ENCODE peak calls at places on chromosomes 11 and 22, in seven cellular contexts. F is ovary, V is esophagus muscularis mucosa, K is tibial nerve, E is A549, D is sigmoid colon, G is GM12878. T is an unnamed sample.

GRCh38 chr11:104291646-104292045 is 127.7 kb upstream of the PDGFD start:
- DNase-seq in G (no peak), D (no peak), F (no peak), K (no peak), E (no peak), V (no peak), T (no peak)

GRCh38 chr22:29431986-29432385 is 6.4 kb upstream of the RFPL1 start:
- DNase-seq in E (no peak), G (no peak), V (peak), D (no peak), K (no peak), F (no peak), T (no peak)

GRCh38 chr22:40635940-40636379 is 559 bp downstream of the MRTFA start:
- DNase-seq in V (no peak), F (no peak), E (no peak), G (no peak), D (peak), K (no peak), T (peak)

GRCh38 chr22:45852826-45853225 is 124.1 kb downstream of the WNT7B start:
- DNase-seq in K (no peak), E (peak), G (no peak), D (no peak), V (no peak), F (no peak), T (no peak)

GRCh38 chr11:81963018-81963417 is 770.6 kb downstream of the FAM181B start:
- DNase-seq in K (no peak), D (no peak), V (no peak), F (no peak), G (no peak), E (peak), T (no peak)

GRCh38 chr11:121892131-121892681 is 223.8 kb downstream of the BLID start:
- DNase-seq in V (no peak), F (no peak), G (no peak), D (no peak), K (no peak), E (no peak), T (peak)

GRCh38 chr11:62882811-62883496 is 2.3 kb downstream of the SLC3A2 start:
- DNase-seq in G (no peak), D (no peak), E (no peak), F (no peak), K (no peak), V (no peak), T (no peak)

GRCh38 chr22:30265851-30266444 is 703 bp downstream of the OSM start:
- DNase-seq in V (no peak), K (no peak), E (no peak), F (no peak), D (peak), G (no peak), T (no peak)

GRCh38 chr11:102476812-102477211 is 24.2 kb upstream of the TMEM123 start:
- DNase-seq in V (peak), E (no peak), F (no peak), G (no peak), D (no peak), K (no peak), T (no peak)

GRCh38 chr22:48332438-48333322 is 1495.0 kb downstream of the BRD1 start:
- DNase-seq in V (no peak), K (no peak), D (no peak), G (no peak), F (no peak), E (no peak), T (no peak)

GRCh38 chr22:37633693-37634504 is 5.6 kb upstream of the SH3BP1 start:
- DNase-seq in G (peak), D (peak), F (peak), K (peak), V (peak), E (no peak), T (peak)

GRCh38 chr11:64028398-64029115 is 7.2 kb upstream of the FLRT1 start:
- DNase-seq in G (no peak), D (no peak), E (no peak), V (no peak), K (no peak), F (no peak), T (no peak)

GRCh38 chr11:67315325-67315909 is 12.1 kb downstream of the SSH3 start:
- DNase-seq in F (no peak), G (no peak), V (no peak), E (no peak), K (no peak), D (no peak), T (no peak)

GRCh38 chr22:46303347-46303965 is 6.8 kb downstream of the GTSE1 start:
- DNase-seq in E (no peak), D (no peak), G (no peak), F (no peak), V (no peak), K (no peak), T (no peak)

GRCh38 chr22:45271667-45272188 is 13.0 kb upstream of the UPK3A start:
- DNase-seq in K (no peak), G (no peak), V (no peak), D (peak), E (no peak), F (no peak), T (no peak)

GRCh38 chr11:95991545-95991944 is 67.6 kb upstream of the MTMR2 start:
- DNase-seq in G (no peak), K (no peak), V (no peak), D (no peak), F (no peak), E (no peak), T (no peak)

GRCh38 chr11:95277868-95278267 is 46.9 kb upstream of the SESN3 start:
- DNase-seq in K (no peak), V (no peak), G (no peak), D (no peak), F (no peak), E (no peak), T (no peak)

GRCh38 chr22:19991645-19992451 is 24.8 kb downstream of the ARVCF start:
- DNase-seq in E (no peak), K (no peak), F (no peak), G (no peak), V (no peak), D (no peak), T (no peak)

GRCh38 chr11:13486926-13487660 is 8.7 kb downstream of the PTH start:
- DNase-seq in G (no peak), D (no peak), K (no peak), F (no peak), V (no peak), E (peak), T (no peak)

GRCh38 chr11:58495906-58496305 is 12.0 kb downstream of the OR5B21 start:
- DNase-seq in D (no peak), K (no peak), G (no peak), V (no peak), F (no peak), E (no peak), T (no peak)

GRCh38 chr11:107427569-107428180 is 29.9 kb downstream of the CWF19L2 start:
- DNase-seq in E (no peak), D (no peak), K (no peak), G (no peak), F (no peak), V (no peak), T (no peak)

GRCh38 chr22:20607157-20607907 is 99.9 kb downstream of the MED15 start:
- DNase-seq in E (no peak), D (no peak), V (no peak), G (no peak), F (no peak), K (no peak), T (no peak)

GRCh38 chr11:70233511-70233919 is 30.4 kb downstream of the FADD start:
- DNase-seq in E (peak), F (no peak), K (no peak), D (no peak), V (no peak), G (no peak), T (no peak)

GRCh38 chr11:3158821-3159220 is 6.3 kb downstream of the OSBPL5 start:
- DNase-seq in V (no peak), G (no peak), E (no peak), D (no peak), F (no peak), K (no peak), T (no peak)

GRCh38 chr11:3160252-3161031 is 4.7 kb downstream of the OSBPL5 start:
- DNase-seq in V (peak), K (peak), E (no peak), G (no peak), D (peak), F (peak), T (peak)

GRCh38 chr11:3161309-3161708 is 3.8 kb downstream of the OSBPL5 start:
- DNase-seq in F (peak), V (no peak), E (no peak), G (no peak), D (peak), K (peak), T (no peak)

GRCh38 chr11:3158131-3158591 is 6.9 kb downstream of the OSBPL5 start:
- DNase-seq in D (peak), K (no peak), E (no peak), G (no peak), V (no peak), F (no peak), T (no peak)

GRCh38 chr11:3159296-3160190 is 5.6 kb downstream of the OSBPL5 start:
- DNase-seq in D (peak), E (no peak), G (no peak), V (no peak), F (peak), K (peak), T (no peak)
- H3K27ac ChIP-seq in D (peak), E (no peak), G (no peak), V (peak), F (peak), K (peak), T (peak)

GRCh38 chr22:31906086-31906485 is 38.2 kb upstream of the YWHAH start:
- DNase-seq in F (no peak), V (no peak), G (no peak), K (no peak), E (no peak), D (no peak), T (no peak)

GRCh38 chr22:31901388-31902137 is 42.8 kb upstream of the YWHAH start:
- DNase-seq in F (no peak), K (no peak), G (no peak), D (no peak), V (no peak), E (no peak), T (no peak)

GRCh38 chr22:31911565-31912401 is 32.6 kb upstream of the YWHAH start:
- DNase-seq in G (no peak), F (no peak), E (no peak), D (no peak), K (no peak), V (no peak), T (no peak)

GRCh38 chr22:31905356-31905755 is 39.0 kb upstream of the YWHAH start:
- DNase-seq in E (no peak), V (no peak), G (no peak), K (no peak), F (no peak), D (no peak), T (no peak)

DNA sequence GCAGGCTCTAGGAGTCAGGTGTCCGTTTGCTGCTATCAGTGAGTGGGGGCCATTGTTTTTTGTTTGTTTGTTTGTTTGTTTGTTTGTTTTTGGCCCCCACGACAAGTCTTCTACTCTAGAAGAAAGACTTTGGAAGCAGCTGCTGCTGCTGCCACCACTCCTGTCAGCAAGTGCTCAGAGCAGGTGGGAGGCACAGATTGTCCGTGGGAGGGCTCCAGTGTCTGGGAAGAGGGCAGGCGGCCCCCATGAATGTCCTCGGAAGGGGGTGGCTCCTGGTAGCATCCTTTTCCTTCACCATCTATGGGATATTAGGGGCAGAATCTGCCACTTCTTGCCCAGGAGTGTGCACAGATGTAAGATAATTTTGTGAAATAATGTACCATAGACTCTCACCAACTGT is 37.8 kb upstream of the YWHAH start:
- DNase-seq in V (no peak), E (no peak), G (no peak), D (no peak), F (no peak), K (no peak), T (no peak)
- TF ChIP-seq EP300 in V (no peak), E (no peak), G (no peak), D (no peak), F (no peak), K (no peak), T (no peak)

GRCh38 chr11:33721984-33722383 is 14.2 kb downstream of the CD59 start:
- DNase-seq in V (no peak), G (no peak), D (no peak), F (no peak), E (no peak), K (no peak), T (no peak)
- H3K27ac ChIP-seq in V (peak), G (peak), D (peak), F (no peak), E (peak), K (peak), T (peak)

DNA sequence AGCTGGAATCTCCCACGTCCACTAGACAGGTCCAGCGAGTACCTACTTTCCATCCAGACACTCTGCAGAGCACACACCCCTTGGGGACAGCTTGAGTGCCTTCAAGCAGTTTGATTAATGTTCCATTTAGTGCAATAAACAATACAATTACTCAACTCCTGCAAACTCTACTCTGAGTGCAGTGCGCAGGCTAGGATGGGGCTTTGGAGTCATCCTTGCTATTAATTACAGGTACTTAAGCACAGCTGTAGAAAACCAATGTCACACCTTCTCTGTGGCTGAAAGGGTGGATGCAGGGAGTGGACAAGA is 82.6 kb downstream of the MN1 start:
- DNase-seq in F (no peak), V (no peak), K (no peak), E (no peak), G (no peak), D (no peak), T (no peak)
- TF ChIP-seq EP300 in F (no peak), V (no peak), K (no peak), E (no peak), G (no peak), D (no peak), T (no peak)

GRCh38 chr11:76770642-76771445 is 12.3 kb upstream of the TSKU start:
- DNase-seq in D (peak), G (no peak), K (peak), V (peak), F (peak), E (peak), T (peak)
- H3K27ac ChIP-seq in D (peak), G (no peak), K (peak), V (peak), F (peak), E (peak), T (peak)

DNA sequence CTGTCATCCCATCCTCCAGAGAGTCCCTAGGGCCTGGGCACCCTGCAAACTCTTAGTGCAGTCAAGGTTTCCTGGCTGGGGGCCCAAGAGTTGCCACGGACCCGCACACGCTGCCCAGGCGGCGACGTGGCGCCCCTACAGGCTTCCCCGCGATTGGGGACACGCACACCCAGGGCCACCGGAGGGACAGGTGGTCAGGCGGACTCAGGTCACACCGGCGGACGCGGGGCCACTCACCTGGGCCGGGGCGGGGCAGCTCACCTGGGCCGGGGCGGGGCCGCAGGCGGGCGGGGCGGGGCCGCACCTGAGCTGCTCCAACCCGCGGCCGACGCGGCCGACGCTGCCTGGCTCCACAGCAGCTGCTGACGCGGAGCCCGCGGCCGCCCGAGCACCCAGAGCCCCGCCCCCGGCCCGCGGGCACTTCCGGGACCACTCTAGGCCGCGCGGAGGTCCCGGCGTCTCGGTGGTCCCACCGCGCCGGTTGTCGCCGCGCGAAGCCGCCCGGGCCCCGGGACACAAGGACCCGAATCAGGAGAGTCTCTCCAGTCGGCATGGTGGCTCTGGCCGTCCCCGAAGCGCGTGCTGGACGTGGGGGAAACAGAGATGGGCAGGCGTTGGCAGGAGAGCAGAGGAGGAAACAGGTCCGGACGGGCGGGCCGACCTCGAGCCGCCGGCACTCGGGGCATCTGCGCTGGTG is at the start of gene ZNF70:
- DNase-seq in G (no peak), D (peak), K (peak), E (peak), V (no peak), F (peak), T (peak)
- TF ChIP-seq EP300 in G (no peak), D (no peak), K (peak), E (no peak), V (no peak), F (no peak), T (no peak)

GRCh38 chr11:46513934-46514342 is 79.9 kb downstream of the AMBRA1 start:
- DNase-seq in K (no peak), F (peak), E (no peak), D (peak), V (no peak), G (no peak), T (no peak)
- H3K27ac ChIP-seq in K (no peak), F (no peak), E (no peak), D (peak), V (no peak), G (no peak), T (no peak)

GRCh38 chr11:119084663-119085522 is at the start of gene HMBS:
- DNase-seq in K (peak), V (peak), E (peak), D (peak), F (peak), G (peak), T (peak)

GRCh38 chr11:119091083-119091650 is 6.5 kb downstream of the HMBS start:
- DNase-seq in G (no peak), F (no peak), V (no peak), K (no peak), E (no peak), D (no peak), T (no peak)

GRCh38 chr11:119085523-119085878 is 820 bp downstream of the HMBS start:
- DNase-seq in V (no peak), D (no peak), G (no peak), F (no peak), K (no peak), E (no peak), T (no peak)

GRCh38 chr11:119089319-119089718 is 4.6 kb downstream of the HMBS start:
- DNase-seq in V (no peak), K (no peak), F (no peak), E (no peak), G (no peak), D (no peak), T (no peak)

GRCh38 chr11:119087747-119088241 is 3.1 kb downstream of the HMBS start:
- DNase-seq in G (no peak), K (no peak), E (no peak), D (no peak), V (no peak), F (no peak), T (no peak)
- TF ChIP-seq EP300 in G (no peak), K (no peak), E (no peak), D (no peak), V (no peak), F (no peak), T (no peak)